ENCODE peak calls at places on chromosomes 11 and 22, in seven cellular contexts. Q, V, E, I, H, X and D are unnamed samples. For H3K4me1, the result is how much of the 10 kb centered on the place peaks cover.

GRCh38 chr11:87301785-87302540 is 264.2 kb downstream of the TMEM135 start:
- DNase-seq in H (no peak), Q (no peak), I (no peak), X (no peak), V (no peak), E (no peak), D (no peak)

GRCh38 chr11:65430406-65431217 is 8.0 kb downstream of the NEAT1 start:
- DNase-seq in Q (no peak), E (no peak), V (no peak), I (peak), X (peak), H (no peak), D (no peak)

GRCh38 chr11:117026593-117027330 is 71.5 kb downstream of the SIK3 start:
- DNase-seq in E (no peak), X (no peak), V (no peak), I (no peak), H (no peak), Q (peak), D (no peak)

GRCh38 chr22:41876275-41876674 is 38.6 kb downstream of the SHISA8 start:
- DNase-seq in V (no peak), H (no peak), Q (no peak), E (no peak), I (no peak), X (no peak), D (no peak)

GRCh38 chr11:88181776-88182175 is 6.5 kb upstream of the RAB38 start:
- DNase-seq in X (no peak), E (no peak), V (no peak), I (no peak), H (no peak), Q (no peak), D (no peak)

GRCh38 chr11:126160345-126161145 is 50.9 kb downstream of the RPUSD4 start:
- DNase-seq in X (no peak), E (no peak), Q (no peak), V (no peak), H (peak), I (no peak), D (no peak)

GRCh38 chr11:12831471-12832202 is 157.4 kb downstream of the TEAD1 start:
- DNase-seq in V (no peak), Q (no peak), X (no peak), E (no peak), H (no peak), I (no peak), D (no peak)

GRCh38 chr22:42950281-42950680 is 64.7 kb downstream of the PACSIN2 start:
- DNase-seq in E (no peak), I (no peak), X (no peak), H (no peak), V (no peak), Q (no peak), D (no peak)

GRCh38 chr22:36056980-36057379 is 28.4 kb upstream of the RBFOX2 start:
- DNase-seq in H (no peak), X (no peak), E (no peak), I (no peak), V (no peak), Q (peak), D (no peak)

GRCh38 chr22:22462813-22463567 is 45.6 kb downstream of the ZNF280B start:
- DNase-seq in I (no peak), X (no peak), H (no peak), Q (no peak), V (no peak), E (no peak), D (no peak)

GRCh38 chr22:50674606-50675552 is 2.3 kb downstream of the SHANK3 start:
- DNase-seq in X (peak), Q (peak), E (no peak), H (no peak), V (no peak), I (peak), D (peak)

GRCh38 chr11:116334596-116334995 is 438.2 kb downstream of the BUD13 start:
- DNase-seq in X (no peak), I (no peak), V (no peak), E (peak), Q (no peak), H (no peak), D (no peak)

GRCh38 chr11:35418847-35419712 is at the start of gene SLC1A2:
- DNase-seq in E (no peak), X (no peak), V (peak), Q (no peak), H (no peak), I (no peak), D (peak)

GRCh38 chr11:119536801-119537200 is 113.8 kb upstream of the THY1 start:
- DNase-seq in X (no peak), I (no peak), Q (no peak), H (no peak), E (no peak), V (no peak), D (no peak)

GRCh38 chr11:117096140-117096972 is 1.9 kb downstream of the SIK3 start:
- DNase-seq in V (no peak), H (no peak), E (no peak), I (no peak), Q (no peak), X (peak), D (no peak)

GRCh38 chr11:66330931-66331330 is 5.3 kb downstream of the RIN1 start:
- DNase-seq in V (no peak), H (peak), Q (no peak), I (no peak), X (no peak), E (no peak), D (no peak)

GRCh38 chr11:88105952-88106351 is 69.3 kb downstream of the RAB38 start:
- DNase-seq in H (no peak), I (no peak), Q (no peak), V (no peak), X (no peak), E (no peak), D (no peak)

GRCh38 chr11:64890084-64890944 is 11.9 kb upstream of the EHD1 start:
- DNase-seq in I (no peak), E (no peak), X (peak), H (no peak), V (no peak), Q (no peak), D (no peak)

GRCh38 chr22:22087854-22088657 is 105.5 kb upstream of the TOP3B start:
- DNase-seq in Q (no peak), X (no peak), I (no peak), H (no peak), E (peak), V (no peak), D (no peak)

GRCh38 chr11:831132-831864 is 1.5 kb upstream of the CD151 start:
- DNase-seq in I (no peak), Q (peak), X (no peak), E (no peak), V (no peak), H (no peak), D (no peak)

GRCh38 chr11:2466869-2467694 is 22.3 kb downstream of the KCNQ1 start:
- DNase-seq in X (no peak), V (no peak), E (no peak), Q (no peak), I (peak), H (peak), D (peak)

GRCh38 chr11:111457731-111458368 is 54.3 kb downstream of the BTG4 start:
- DNase-seq in X (no peak), Q (no peak), E (peak), H (no peak), V (no peak), I (no peak), D (no peak)

GRCh38 chr22:37661160-37661924 is 2.8 kb downstream of the PDXP start:
- DNase-seq in X (no peak), E (no peak), Q (no peak), H (no peak), I (no peak), V (no peak), D (no peak)

GRCh38 chr11:44565746-44566558 is 489 bp downstream of the CD82 start:
- DNase-seq in E (no peak), H (peak), I (no peak), V (peak), X (no peak), Q (no peak), D (no peak)

GRCh38 chr11:128686745-128687177 is 7.1 kb upstream of the FLI1 start:
- DNase-seq in E (no peak), Q (no peak), I (peak), H (peak), V (no peak), X (peak), D (peak)

GRCh38 chr22:43435851-43436535 is 24.2 kb downstream of the MPPED1 start:
- DNase-seq in V (no peak), H (peak), X (no peak), E (no peak), I (peak), Q (no peak), D (peak)

GRCh38 chr11:128343134-128343514 is 244.2 kb downstream of the ETS1 start:
- DNase-seq in Q (no peak), V (no peak), E (no peak), I (no peak), X (no peak), H (no peak), D (no peak)

GRCh38 chr22:46560696-46561295 is 23.4 kb upstream of the CELSR1 start:
- DNase-seq in I (no peak), E (no peak), H (peak), Q (no peak), X (no peak), V (no peak), D (no peak)

GRCh38 chr22:22154068-22154467 is 90.5 kb upstream of the VPREB1 start:
- DNase-seq in E (no peak), H (no peak), I (no peak), X (no peak), V (no peak), Q (no peak), D (no peak)

GRCh38 chr22:19680911-19681862 is 33.1 kb upstream of the SEPTIN5 start:
- DNase-seq in E (no peak), H (no peak), V (no peak), X (no peak), Q (no peak), I (no peak), D (no peak)

GRCh38 chr22:19681863-19682245 is 32.4 kb upstream of the SEPTIN5 start:
- DNase-seq in I (no peak), H (no peak), V (no peak), X (no peak), E (no peak), Q (no peak), D (no peak)

GRCh38 chr22:19678949-19679348 is 35.4 kb upstream of the SEPTIN5 start:
- DNase-seq in Q (no peak), H (no peak), X (no peak), V (no peak), I (no peak), E (no peak), D (no peak)

GRCh38 chr22:19680287-19680881 is 33.9 kb upstream of the SEPTIN5 start:
- DNase-seq in I (no peak), X (no peak), Q (no peak), V (no peak), H (no peak), E (no peak), D (no peak)

DNA sequence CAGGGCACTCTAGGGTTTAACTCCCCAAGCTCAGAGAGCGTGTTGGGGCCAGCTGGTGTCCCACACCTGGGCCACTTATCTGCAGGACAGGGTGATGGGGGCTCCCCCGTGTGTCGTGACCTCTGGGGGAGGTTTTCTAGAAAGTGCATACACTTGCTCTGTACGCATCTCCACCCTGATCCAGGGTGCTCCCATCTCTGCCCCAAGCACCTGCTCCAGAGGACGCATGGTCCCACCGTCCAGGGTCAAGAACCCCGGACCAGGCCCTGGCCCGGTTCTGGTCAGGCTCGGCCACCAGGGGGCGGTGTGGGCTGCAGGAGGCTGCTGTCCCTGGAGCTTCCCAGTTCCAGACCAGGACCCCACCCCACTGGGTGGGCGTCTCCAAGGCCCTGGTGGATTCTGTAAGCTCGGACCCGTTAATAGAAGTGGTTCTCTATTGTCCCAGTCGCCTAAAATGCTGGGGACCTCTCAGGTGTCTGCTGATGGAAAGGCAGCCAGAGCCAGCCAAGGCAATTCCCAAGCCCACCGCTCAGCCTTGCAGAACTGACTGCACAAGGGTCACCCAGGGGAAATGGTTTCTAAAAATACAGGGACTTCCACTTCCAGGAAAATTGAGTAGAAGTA is 34.7 kb upstream of the SEPTIN5 start:
- DNase-seq in E (no peak), I (peak), X (peak), H (peak), Q (no peak), V (peak), D (peak)
- H3K4me1 ChIP-seq in E (under half), I (under half), X (under half), H (under half), Q (under half), V (under half), D (under half)

GRCh38 chr22:39999144-39999757 is 4.5 kb downstream of the FAM83F start:
- DNase-seq in I (no peak), Q (no peak), H (no peak), X (peak), V (no peak), E (no peak), D (no peak)
- TF ChIP-seq CTCF in I (no peak), Q (no peak), H (no peak), X (no peak), V (no peak), E (no peak), D (no peak)

GRCh38 chr11:46278387-46279173 is 1.1 kb downstream of the CREB3L1 start:
- DNase-seq in Q (no peak), E (no peak), I (peak), V (peak), X (peak), H (no peak), D (peak)
- H3K4me1 ChIP-seq in Q (under half), E (half or more), I (half or more), V (half or more), X (half or more), H (under half), D (under half)

DNA sequence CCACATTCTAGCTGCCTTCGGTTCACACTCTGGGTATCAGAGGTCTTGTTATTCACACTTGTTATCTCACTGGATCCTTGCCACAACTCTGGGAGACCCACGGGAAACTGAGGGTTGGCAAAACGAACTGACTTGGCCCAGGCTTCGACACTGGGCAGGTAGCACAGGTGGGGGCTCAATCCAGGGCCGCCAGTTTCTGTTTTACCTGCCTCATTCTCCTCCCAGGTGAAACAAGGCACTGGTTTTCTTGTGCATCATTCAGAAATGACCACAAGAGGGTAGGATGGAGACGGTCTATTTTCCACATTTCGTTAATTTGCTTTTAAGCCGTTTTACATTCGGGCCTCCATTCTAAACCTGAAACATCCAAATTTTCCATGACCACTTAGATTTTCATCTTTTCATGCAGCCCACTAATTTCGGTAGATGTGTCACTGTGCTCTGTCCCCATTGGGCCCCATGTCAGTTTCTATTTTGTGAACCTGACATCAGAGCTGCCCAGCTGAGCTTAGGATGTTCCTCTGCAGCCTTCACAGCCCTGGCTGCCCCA is 108.1 kb downstream of the KIAA1671 start:
- DNase-seq in Q (no peak), E (no peak), V (no peak), I (no peak), H (no peak), X (no peak), D (no peak)
- TF ChIP-seq CTCF in Q (peak), E (no peak), V (no peak), I (no peak), H (no peak), X (no peak), D (peak)

DNA sequence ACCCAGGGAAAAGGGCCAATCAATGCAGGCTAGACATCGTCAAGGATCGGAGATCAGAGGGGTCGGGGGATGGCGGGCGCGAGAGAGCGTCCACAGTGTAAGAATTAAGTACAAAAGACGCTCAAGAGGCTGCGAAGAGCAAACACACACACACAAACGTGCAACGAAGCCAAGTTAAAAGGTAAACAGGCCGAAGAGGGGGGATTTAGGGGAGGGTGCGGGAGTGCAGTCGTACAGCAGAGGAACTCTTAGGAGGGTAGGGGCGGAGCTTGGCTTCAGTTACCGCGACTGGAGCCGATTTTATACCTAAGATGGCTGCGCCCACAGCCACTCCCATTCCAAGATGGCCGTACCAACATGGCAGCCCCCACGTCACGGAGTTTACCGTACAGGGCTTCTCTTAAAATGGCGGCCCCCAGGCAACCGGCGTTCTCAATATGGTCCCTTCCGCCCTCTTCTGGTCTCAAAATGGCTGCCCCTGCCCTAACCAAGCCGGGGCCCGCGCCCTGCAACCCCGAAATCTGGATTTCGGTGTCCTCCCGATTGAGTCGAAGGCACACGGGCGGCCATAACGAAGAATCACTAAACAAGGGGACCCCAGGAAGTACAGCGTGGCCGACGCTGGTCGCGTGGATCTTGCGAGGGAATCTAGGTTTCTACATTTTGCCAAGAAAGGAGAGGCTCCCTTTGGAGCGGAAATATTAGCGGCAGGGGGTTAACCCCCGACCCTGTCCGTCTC is 2.0 kb downstream of the GNG3 start:
- DNase-seq in E (peak), X (peak), I (peak), V (peak), H (peak), Q (peak), D (peak)
- H3K4me1 ChIP-seq in E (under half), X (under half), I (half or more), V (under half), H (half or more), Q (under half), D (under half)

GRCh38 chr11:32173435-32173834 is 82.6 kb downstream of the RCN1 start:
- DNase-seq in V (peak), H (no peak), Q (no peak), E (no peak), I (peak), X (peak), D (no peak)
- TF ChIP-seq CTCF in V (peak), H (peak), Q (peak), E (peak), I (peak), X (peak), D (peak)

GRCh38 chr22:45229181-45229580 is 11.5 kb downstream of the KIAA0930 start:
- DNase-seq in I (no peak), X (no peak), E (no peak), V (no peak), H (no peak), Q (no peak), D (no peak)
- H3K4me1 ChIP-seq in I (under half), X (under half), E (under half), V (under half), H (half or more), Q (under half), D (under half)

DNA sequence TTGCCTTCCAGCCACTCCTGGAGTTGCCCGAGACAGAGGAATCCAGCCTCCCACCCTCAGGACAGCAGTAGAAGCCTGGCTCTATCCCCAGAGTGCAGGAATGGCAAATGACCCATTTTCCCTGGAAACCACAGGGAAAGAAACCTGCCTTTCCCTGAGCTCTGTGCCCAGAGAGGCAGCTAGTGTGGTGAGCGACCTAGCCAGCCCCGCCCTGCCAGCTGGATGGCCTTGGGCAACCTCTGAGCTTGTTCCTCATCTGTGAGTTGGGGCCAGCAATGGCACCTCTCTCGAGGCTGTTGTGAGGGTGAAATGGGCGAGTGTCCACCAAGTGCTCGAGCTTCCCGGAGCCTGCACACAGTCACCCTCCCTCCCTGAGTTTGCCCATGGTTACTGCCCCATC is 3.7 kb downstream of the OMP start:
- DNase-seq in X (peak), H (no peak), V (no peak), Q (peak), I (no peak), E (no peak), D (no peak)
- TF ChIP-seq CTCF in X (no peak), H (no peak), V (no peak), Q (no peak), I (no peak), E (no peak), D (no peak)

DNA sequence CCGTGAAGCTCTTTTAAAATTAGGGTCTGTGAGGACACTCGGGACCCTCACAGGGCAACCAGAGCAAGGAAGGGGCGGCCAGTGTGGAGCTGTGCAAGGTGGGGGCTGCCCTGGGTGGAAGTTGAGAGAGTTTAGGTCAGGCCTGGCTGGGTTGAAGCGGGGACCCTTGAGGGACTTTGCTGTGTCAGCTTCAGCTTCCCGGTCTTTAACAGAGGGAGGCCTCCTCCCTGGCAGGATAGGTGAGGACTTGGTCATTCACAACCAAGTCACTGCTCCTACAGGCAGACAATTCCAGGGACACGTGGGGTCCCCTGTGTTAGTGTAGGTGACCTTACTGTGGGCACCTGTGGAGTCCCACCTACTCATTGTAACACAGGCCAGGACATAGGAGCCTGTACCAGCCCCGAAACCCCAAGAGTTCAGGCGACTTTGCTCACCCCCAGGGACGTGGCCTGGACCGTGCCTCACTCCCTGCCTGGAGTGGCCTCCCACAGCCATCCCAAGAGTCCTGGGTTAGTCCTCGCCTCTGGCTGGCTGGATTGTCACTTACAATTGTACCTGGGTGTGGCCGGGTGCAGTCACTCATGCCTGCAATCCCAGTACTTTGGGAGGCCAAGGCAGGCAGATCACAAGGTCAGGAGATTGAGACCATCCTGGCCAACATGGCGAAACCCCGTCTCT is 18.8 kb upstream of the ARHGAP8 start:
- DNase-seq in X (no peak), Q (peak), E (no peak), H (no peak), I (no peak), V (no peak), D (no peak)
- H3K4me1 ChIP-seq in X (under half), Q (under half), E (under half), H (half or more), I (under half), V (under half), D (under half)